ENCODE peak calls at places on chromosomes 3 and 15, in nine cellular contexts. O is HFFc6; W is stimulated activated CD8-positive, alpha-beta memory T cell treated with anti-CD3 and anti-CD28 coated beads, Interleukin-7, amount 100 ng/mL, for 1 hour; Y is HEK293T; A is fibroblast of mammary gland; E is NCI-H748 treated with DMSO at 0.1 percent for 48 hours; L is GM12891; Z is pancreas; K is DMS79 treated with DMSO at 0.1 percent for 48 hours. C is an unnamed sample.

GRCh38 chr3:48400824-48401433 is 28.9 kb downstream of the FBXW12 start:
- DNase-seq in O (peak), K (peak), E (no peak), Y (peak), W (peak), A (peak), L (peak), Z (peak), C (peak)

GRCh38 chr3:20096135-20096685 is 56.0 kb downstream of the KAT2B start:
- DNase-seq in Y (no peak), L (no peak), O (no peak), A (peak), Z (no peak), E (no peak), K (no peak), W (no peak), C (no peak)

GRCh38 chr3:194893121-194893979 is 207.7 kb downstream of the FAM43A start:
- DNase-seq in Y (no peak), E (no peak), A (no peak), O (no peak), W (no peak), K (no peak), L (no peak), Z (no peak), C (no peak)

GRCh38 chr15:79101866-79102581 is 11.4 kb upstream of the RASGRF1 start:
- DNase-seq in E (no peak), Y (no peak), W (no peak), L (no peak), Z (no peak), K (no peak), O (no peak), A (peak), C (no peak)

GRCh38 chr3:186526256-186526606 is 17.9 kb downstream of the CRYGS start:
- DNase-seq in Z (no peak), A (no peak), W (no peak), Y (no peak), E (no peak), K (no peak), O (no peak), L (no peak), C (no peak)

GRCh38 chr3:128404276-128405062 is 62.2 kb downstream of the DNAJB8 start:
- DNase-seq in E (no peak), O (no peak), K (peak), Y (no peak), A (no peak), L (no peak), Z (no peak), W (no peak), C (no peak)

GRCh38 chr3:16305121-16305541 is 40.1 kb downstream of the OXNAD1 start:
- DNase-seq in K (no peak), Z (no peak), L (no peak), Y (no peak), W (no peak), O (no peak), E (no peak), A (no peak), C (no peak)

GRCh38 chr15:46768287-46768686 is 949.0 kb upstream of the SEMA6D start:
- DNase-seq in W (no peak), E (no peak), Y (no peak), A (no peak), O (no peak), K (no peak), Z (no peak), L (no peak), C (peak)